ENCODE peak calls at places on chromosomes 4 and X, in six cellular contexts. B is heart right ventricle; Z is CD8-positive, alpha-beta T cell; W is naive B cell; X is H54; V is NCI-H1092. E is an unnamed sample.

GRCh38 chr4:1404573-1405248 is 1.5 kb downstream of the NKX1-1 start:
- DNase-seq in B (no peak), Z (peak), W (no peak), X (no peak), V (no peak), E (no peak)

GRCh38 chr4:53185853-53186590 is 179.8 kb downstream of the SCFD2 start:
- DNase-seq in B (no peak), Z (no peak), W (no peak), X (no peak), V (no peak), E (no peak)

GRCh38 chr4:83962492-83962891 is 426.6 kb downstream of the GPAT3 start:
- DNase-seq in B (no peak), Z (no peak), W (no peak), X (no peak), V (no peak), E (no peak)

GRCh38 chr4:38857354-38858096 is 908 bp upstream of the TLR6 start:
- DNase-seq in B (peak), Z (no peak), W (peak), X (peak), V (no peak), E (no peak)

GRCh38 chr4:56156141-56156540 is 207.4 kb downstream of the CEP135 start:
- DNase-seq in B (no peak), Z (no peak), W (no peak), X (no peak), V (no peak), E (no peak)

GRCh38 chr4:96993528-96993927 is 1149.7 kb downstream of the STPG2 start:
- DNase-seq in B (no peak), Z (no peak), W (no peak), X (no peak), V (no peak), E (no peak)

GRCh38 chr4:86048426-86048825 is 311.4 kb downstream of the MAPK10 start:
- DNase-seq in B (no peak), Z (no peak), W (no peak), X (no peak), V (no peak), E (no peak)

GRCh38 chr4:8181844-8182243 is 17.2 kb upstream of the SH3TC1 start:
- DNase-seq in B (no peak), Z (no peak), W (no peak), X (no peak), V (no peak), E (no peak)

GRCh38 chr4:15438939-15439524 is 11.2 kb downstream of the C1QTNF7 start:
- DNase-seq in B (no peak), Z (no peak), W (no peak), X (no peak), V (no peak), E (no peak)

GRCh38 chr4:158914178-158914577 is 145.4 kb downstream of the FNIP2 start:
- DNase-seq in B (no peak), Z (no peak), W (no peak), X (peak), V (no peak), E (no peak)

GRCh38 chr4:40976343-40976742 is 226.6 kb downstream of the NSUN7 start:
- DNase-seq in B (peak), Z (no peak), W (no peak), X (no peak), V (peak), E (peak)

GRCh38 chrX:108072746-108073145 is 18.6 kb downstream of the PSMD10 start:
- DNase-seq in B (no peak), Z (no peak), W (no peak), X (no peak), V (no peak), E (no peak)

GRCh38 chr4:113899260-113900177 is 79.9 kb downstream of the ARSJ start:
- DNase-seq in B (no peak), Z (peak), W (peak), X (no peak), V (no peak), E (no peak)

GRCh38 chrX:108396188-108396885 is 41.9 kb downstream of the COL4A6 start:
- DNase-seq in B (no peak), Z (no peak), W (no peak), X (no peak), V (no peak), E (no peak)

GRCh38 chrX:10015711-10016515 is 48.8 kb downstream of the CLDN34 start:
- DNase-seq in B (peak), Z (no peak), W (peak), X (no peak), V (no peak), E (no peak)

GRCh38 chr4:7680106-7680505 is 245.4 kb upstream of the PSAPL1 start:
- DNase-seq in B (no peak), Z (no peak), W (no peak), X (no peak), V (no peak), E (no peak)

GRCh38 chr4:47274931-47275330 is 188.6 kb downstream of the COMMD8 start:
- DNase-seq in B (no peak), Z (no peak), W (no peak), X (no peak), V (no peak), E (no peak)

GRCh38 chrX:10326578-10326977 is 169.8 kb downstream of the CLCN4 start:
- DNase-seq in B (peak), Z (no peak), W (no peak), X (no peak), V (no peak), E (no peak)

GRCh38 chrX:48578661-48579128 is 4.4 kb downstream of the RBM3 start:
- DNase-seq in B (no peak), Z (no peak), W (no peak), X (no peak), V (no peak), E (peak)

GRCh38 chr4:24973471-24974251 is 57.1 kb downstream of the LGI2 start:
- DNase-seq in B (no peak), Z (no peak), W (no peak), X (no peak), V (peak), E (no peak)

GRCh38 chrX:10001496-10001895 is 34.3 kb downstream of the CLDN34 start:
- DNase-seq in B (no peak), Z (no peak), W (no peak), X (no peak), V (no peak), E (no peak)

GRCh38 chrX:48573690-48574269 is 504 bp upstream of the RBM3 start:
- DNase-seq in B (peak), Z (peak), W (no peak), X (no peak), V (no peak), E (peak)

GRCh38 chrX:2430265-2430825 is 70.4 kb downstream of the DHRSX start:
- DNase-seq in B (no peak), Z (no peak), W (no peak), X (no peak), V (no peak), E (no peak)

GRCh38 chr4:98290511-98290910 is 29.3 kb downstream of the RAP1GDS1 start:
- DNase-seq in B (no peak), Z (no peak), W (no peak), X (no peak), V (no peak), E (no peak)

GRCh38 chr4:150402968-150403367 is 179.0 kb upstream of the MAB21L2 start:
- DNase-seq in B (peak), Z (peak), W (peak), X (no peak), V (peak), E (peak)

GRCh38 chr4:82797591-82798081 is 960 bp downstream of the SCD5 start:
- DNase-seq in B (peak), Z (no peak), W (no peak), X (no peak), V (no peak), E (peak)